ENCODE peak calls at places on chromosomes 13 and 19, in five cellular contexts. V, Q, A, H and Z are unnamed samples.

GRCh38 chr19:22422220-22422619 is at the start of gene ZNF98:
- DNase-seq in V (peak; percentile 38), Q (no peak), A (no peak), H (no peak), Z (no peak)

GRCh38 chr19:38742906-38743305 is 1.4 kb downstream of the CAPN12 start:
- DNase-seq in V (no peak), Q (no peak), A (no peak), H (no peak), Z (peak; percentile 14)

GRCh38 chr19:411723-412355 is 2.9 kb upstream of the C2CD4C start:
- DNase-seq in V (no peak), Q (no peak), A (no peak), H (no peak), Z (no peak)

GRCh38 chr13:114116734-114117133 is 15.7 kb downstream of the RASA3 start:
- DNase-seq in V (no peak), Q (no peak), A (peak; percentile 14), H (no peak), Z (no peak)

GRCh38 chr19:29292146-29292545 is 79.2 kb upstream of the UQCRFS1 start:
- DNase-seq in V (no peak), Q (no peak), A (no peak), H (no peak), Z (no peak)

GRCh38 chr19:53085496-53085895 is 17.7 kb downstream of the ZNF160 start:
- DNase-seq in V (no peak), Q (no peak), A (no peak), H (no peak), Z (no peak)

GRCh38 chr19:4633140-4633967 is 6.0 kb upstream of the TNFAIP8L1 start:
- DNase-seq in V (peak; percentile 58), Q (peak; percentile 57), A (peak; percentile 60), H (peak; percentile 85), Z (peak; percentile 77)

GRCh38 chr13:47232516-47232915 is 335.7 kb upstream of the HTR2A start:
- DNase-seq in V (no peak), Q (no peak), A (no peak), H (no peak), Z (no peak)

GRCh38 chr13:100789481-100789880 is 114.9 kb upstream of the TMTC4 start:
- DNase-seq in V (no peak), Q (no peak), A (no peak), H (no peak), Z (peak; percentile 47)

GRCh38 chr19:55113570-55114039 is 3.8 kb downstream of the PPP1R12C start:
- DNase-seq in V (peak; percentile 93), Q (peak; percentile 60), A (peak; percentile 57), H (peak; percentile 92), Z (peak; percentile 81)

GRCh38 chr19:19597809-19598306 is 20.6 kb downstream of the PBX4 start:
- DNase-seq in V (no peak), Q (no peak), A (no peak), H (no peak), Z (no peak)

GRCh38 chr19:4800591-4801081 is 9.1 kb downstream of the FEM1A start:
- DNase-seq in V (no peak), Q (no peak), A (no peak), H (no peak), Z (peak; percentile 89)

GRCh38 chr19:11479470-11480080 is 1.3 kb downstream of the ELAVL3 start:
- DNase-seq in V (peak; percentile 34), Q (no peak), A (peak; percentile 69), H (no peak), Z (no peak)

GRCh38 chr13:22298530-22298929 is 627.7 kb downstream of the FGF9 start:
- DNase-seq in V (no peak), Q (no peak), A (no peak), H (no peak), Z (no peak)

GRCh38 chr13:52127783-52128702 is 830 bp downstream of the NEK5 start:
- DNase-seq in V (peak; percentile 33), Q (peak; percentile 64), A (peak; percentile 49), H (peak; percentile 53), Z (peak; percentile 55)

GRCh38 chr19:4732680-4733114 is 9.1 kb upstream of the DPP9 start:
- DNase-seq in V (peak; percentile 29), Q (peak; percentile 85), A (peak; percentile 53), H (peak; percentile 57), Z (no peak)

DNA sequence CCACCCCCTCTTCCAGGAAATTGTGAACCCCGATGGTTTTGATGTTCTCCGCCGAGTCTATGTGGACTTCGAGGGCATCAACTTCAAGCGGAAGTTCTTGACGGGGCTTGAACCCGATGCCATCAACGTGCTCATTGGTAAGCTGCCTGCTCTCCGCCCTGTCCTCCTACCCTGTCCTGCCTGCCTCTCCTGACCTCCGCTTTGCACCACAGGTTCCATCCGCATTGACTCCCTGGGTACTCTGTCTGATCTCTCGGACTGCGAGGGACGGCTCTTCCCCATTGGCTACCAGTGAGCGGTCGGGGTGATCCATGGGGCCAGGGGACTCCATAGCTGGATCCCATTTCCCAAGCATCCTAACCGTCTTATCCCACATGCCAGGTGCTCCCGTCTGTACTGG is 11.9 kb downstream of the IGFLR1 start:
- DNase-seq in V (no peak), Q (no peak), A (no peak), H (no peak), Z (no peak)
- TF ChIP-seq CTCF in V (no peak), Q (no peak), A (no peak), H (no peak), Z (no peak)

GRCh38 chr13:43848250-43848649 is 31.3 kb downstream of the CCDC122 start:
- DNase-seq in V (no peak), Q (no peak), A (no peak), H (peak; percentile 71), Z (no peak)

DNA sequence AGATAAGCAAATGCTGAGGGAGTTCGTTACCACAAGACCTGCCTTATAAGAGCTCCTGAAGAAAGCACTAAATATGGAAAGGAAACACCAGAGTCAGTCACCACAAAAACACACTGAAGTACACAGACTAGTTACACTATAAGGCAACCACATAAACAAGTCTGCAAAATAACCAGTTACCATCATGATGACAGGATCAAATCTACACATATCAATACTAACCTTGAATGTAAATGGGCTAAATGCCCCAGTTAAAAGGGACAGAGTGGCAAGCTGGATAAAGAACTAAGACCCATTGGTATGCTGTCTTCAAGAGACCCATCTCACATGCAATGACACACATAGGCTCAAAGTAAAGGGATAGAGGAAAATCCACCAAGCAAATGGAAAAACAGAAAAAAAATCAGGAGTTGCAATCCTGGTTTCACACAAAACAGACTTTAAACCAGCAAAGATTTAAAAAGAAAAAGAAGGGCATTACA is 26.6 kb downstream of the CCDC122 start:
- DNase-seq in V (no peak), Q (no peak), A (no peak), H (no peak), Z (no peak)
- H3K9me3 ChIP-seq in V (peaks cover 69% of the 10 kb centered on the region), Q (peaks cover 15% of the 10 kb centered on the region), A (peaks cover 56% of the 10 kb centered on the region), H (peaks cover 21% of the 10 kb centered on the region), Z (peaks cover 48% of the 10 kb centered on the region)

GRCh38 chr19:18541258-18541991 is 1.9 kb downstream of the FKBP8 start:
- DNase-seq in V (no peak), Q (no peak), A (no peak), H (no peak), Z (no peak)

GRCh38 chr19:18539372-18539771 is 4.0 kb downstream of the FKBP8 start:
- DNase-seq in V (no peak), Q (no peak), A (no peak), H (no peak), Z (no peak)

GRCh38 chr19:18541992-18542935 is 1.1 kb downstream of the FKBP8 start:
- DNase-seq in V (no peak), Q (peak; percentile 28), A (no peak), H (no peak), Z (no peak)

GRCh38 chr19:18542936-18543813 is at the start of gene FKBP8:
- DNase-seq in V (peak; percentile 94), Q (peak; percentile 94), A (peak; percentile 97), H (peak; percentile 79), Z (peak; percentile 95)

GRCh38 chr19:18543814-18544475 is 572 bp upstream of the FKBP8 start:
- DNase-seq in V (no peak), Q (peak; percentile 92), A (peak; percentile 75), H (peak; percentile 40), Z (peak; percentile 73)
- TF ChIP-seq CTCF in V (no peak), Q (peak; percentile 64), A (no peak), H (no peak), Z (peak; percentile 10)

DNA sequence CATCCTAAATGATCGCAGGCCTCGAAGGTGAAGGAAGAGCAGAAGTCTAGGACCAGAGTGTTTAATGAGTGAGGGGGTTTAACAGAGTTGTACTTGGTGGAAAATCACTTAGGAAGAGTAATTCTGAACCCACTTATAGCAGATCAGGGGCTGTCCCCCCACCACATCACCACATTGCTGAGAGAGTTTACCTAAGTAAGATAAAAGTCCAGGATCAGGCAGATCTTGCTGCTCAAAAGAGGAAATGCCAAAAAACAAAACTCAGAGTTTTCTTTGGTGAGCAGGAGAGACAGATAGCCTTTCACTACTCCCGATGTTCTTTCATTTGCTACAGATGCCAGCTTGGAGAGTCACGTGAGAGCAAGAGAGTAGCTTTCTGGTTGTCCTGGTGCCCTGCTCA is 15.4 kb downstream of the ZNF317 start:
- DNase-seq in V (no peak), Q (no peak), A (no peak), H (no peak), Z (no peak)
- H3K9me3 ChIP-seq in V (peaks cover 54% of the 10 kb centered on the region), Q (peaks cover 37% of the 10 kb centered on the region), A (peaks cover 58% of the 10 kb centered on the region), H (peaks cover 64% of the 10 kb centered on the region), Z (peaks cover 50% of the 10 kb centered on the region)

GRCh38 chr13:76803831-76804230 is 82.4 kb downstream of the KCTD12 start:
- DNase-seq in V (no peak), Q (no peak), A (no peak), H (no peak), Z (no peak)

GRCh38 chr13:76792680-76793334 is 93.4 kb downstream of the KCTD12 start:
- DNase-seq in V (no peak), Q (no peak), A (no peak), H (peak; percentile 66), Z (no peak)

GRCh38 chr13:76795701-76796695 is 90.2 kb downstream of the KCTD12 start:
- DNase-seq in V (no peak), Q (no peak), A (no peak), H (peak; percentile 43), Z (no peak)

GRCh38 chr13:76799696-76800095 is 86.5 kb downstream of the KCTD12 start:
- DNase-seq in V (no peak), Q (no peak), A (no peak), H (no peak), Z (no peak)

GRCh38 chr13:76798037-76798436 is 88.2 kb downstream of the KCTD12 start:
- DNase-seq in V (no peak), Q (no peak), A (no peak), H (no peak), Z (peak; percentile 62)
- TF ChIP-seq CTCF in V (no peak), Q (no peak), A (no peak), H (no peak), Z (no peak)

GRCh38 chr19:23474172-23474571 is 78.9 kb upstream of the ZNF91 start:
- DNase-seq in V (no peak), Q (no peak), A (no peak), H (no peak), Z (no peak)
- H3K9me3 ChIP-seq in V (peaks cover 5% of the 10 kb centered on the region), Q (no peaks in the 10 kb centered on the region), A (no peaks in the 10 kb centered on the region), H (peaks cover 14% of the 10 kb centered on the region), Z (peaks cover 8% of the 10 kb centered on the region)